ENCODE peak calls at places on chromosomes 7 and 10, in five cellular contexts. One of them, this sample, is unnamed.

GRCh38 chr10:107994621-107995274 is 830.2 kb upstream of the SORCS1 start:
- DNase-seq in uterus: no peak
- DNase-seq in cardiac muscle cell: peak; percentile 50
- DNase-seq in upper lobe of right lung: no peak
- DNase-seq in heart left ventricle: no peak
- DNase-seq in this sample: no peak

GRCh38 chr10:22244855-22245254 is 27.0 kb upstream of the EBLN1 start:
- DNase-seq in uterus: no peak
- DNase-seq in cardiac muscle cell: no peak
- DNase-seq in upper lobe of right lung: no peak
- DNase-seq in heart left ventricle: no peak
- DNase-seq in this sample: no peak

GRCh38 chr10:20885678-20886077 is 11.4 kb downstream of the NEBL start:
- DNase-seq in uterus: no peak
- DNase-seq in cardiac muscle cell: peak; percentile 16
- DNase-seq in upper lobe of right lung: no peak
- DNase-seq in heart left ventricle: no peak
- DNase-seq in this sample: no peak

GRCh38 chr10:114255227-114255626 is 16.2 kb downstream of the VWA2 start:
- DNase-seq in uterus: no peak
- DNase-seq in cardiac muscle cell: no peak
- DNase-seq in upper lobe of right lung: no peak
- DNase-seq in heart left ventricle: no peak
- DNase-seq in this sample: no peak

GRCh38 chr10:24231200-24231599 is 22.3 kb downstream of the KIAA1217 start:
- DNase-seq in uterus: no peak
- DNase-seq in cardiac muscle cell: no peak
- DNase-seq in upper lobe of right lung: no peak
- DNase-seq in heart left ventricle: no peak
- DNase-seq in this sample: no peak

GRCh38 chr10:24503627-24504320 is 219.9 kb downstream of the ARHGAP21 start:
- DNase-seq in uterus: no peak
- DNase-seq in cardiac muscle cell: peak; percentile 59
- DNase-seq in upper lobe of right lung: no peak
- DNase-seq in heart left ventricle: no peak
- DNase-seq in this sample: peak; percentile 14

GRCh38 chr7:104207348-104207730 is 474 bp downstream of the ORC5 start:
- DNase-seq in uterus: no peak
- DNase-seq in cardiac muscle cell: peak; percentile 25
- DNase-seq in upper lobe of right lung: no peak
- DNase-seq in heart left ventricle: no peak
- DNase-seq in this sample: no peak

GRCh38 chr7:77565917-77566316 is 28.8 kb downstream of the PTPN12 start:
- DNase-seq in uterus: no peak
- DNase-seq in cardiac muscle cell: peak; percentile 80
- DNase-seq in upper lobe of right lung: no peak
- DNase-seq in heart left ventricle: no peak
- DNase-seq in this sample: peak; percentile 14

GRCh38 chr10:95864906-95865813 is 42.6 kb upstream of the CC2D2B start:
- DNase-seq in uterus: peak; percentile 52
- DNase-seq in cardiac muscle cell: peak; percentile 90
- DNase-seq in upper lobe of right lung: no peak
- DNase-seq in heart left ventricle: peak; percentile 23
- DNase-seq in this sample: peak; percentile 77

GRCh38 chr10:9012312-9012711 is 957.8 kb downstream of the GATA3 start:
- DNase-seq in uterus: no peak
- DNase-seq in cardiac muscle cell: peak; percentile 48
- DNase-seq in upper lobe of right lung: no peak
- DNase-seq in heart left ventricle: no peak
- DNase-seq in this sample: no peak

GRCh38 chr10:100817268-100817839 is 72.0 kb downstream of the PAX2 start:
- DNase-seq in uterus: no peak
- DNase-seq in cardiac muscle cell: no peak
- DNase-seq in upper lobe of right lung: no peak
- DNase-seq in heart left ventricle: no peak
- DNase-seq in this sample: no peak

GRCh38 chr10:132873395-132873794 is 69.0 kb downstream of the CFAP46 start:
- DNase-seq in uterus: peak; percentile 3
- DNase-seq in cardiac muscle cell: no peak
- DNase-seq in upper lobe of right lung: peak; percentile 50
- DNase-seq in heart left ventricle: no peak
- DNase-seq in this sample: no peak

GRCh38 chr7:57867884-57868701 is 418.1 kb downstream of the ZNF716 start:
- DNase-seq in uterus: no peak
- DNase-seq in cardiac muscle cell: peak; percentile 14
- DNase-seq in upper lobe of right lung: no peak
- DNase-seq in heart left ventricle: no peak
- DNase-seq in this sample: no peak

GRCh38 chr7:47344171-47344955 is 237.5 kb downstream of the TNS3 start:
- DNase-seq in uterus: no peak
- DNase-seq in cardiac muscle cell: no peak
- DNase-seq in upper lobe of right lung: no peak
- DNase-seq in heart left ventricle: no peak
- DNase-seq in this sample: no peak

GRCh38 chr7:65453631-65454030 is 80.0 kb downstream of the ZNF92 start:
- DNase-seq in uterus: no peak
- DNase-seq in cardiac muscle cell: no peak
- DNase-seq in upper lobe of right lung: no peak
- DNase-seq in heart left ventricle: no peak
- DNase-seq in this sample: no peak

GRCh38 chr10:83212632-83213349 is 926.5 kb upstream of the GHITM start:
- DNase-seq in uterus: no peak
- DNase-seq in cardiac muscle cell: peak; percentile 7
- DNase-seq in upper lobe of right lung: no peak
- DNase-seq in heart left ventricle: no peak
- DNase-seq in this sample: no peak

GRCh38 chr7:157864911-157865310 is 528.1 kb downstream of the DNAJB6 start:
- DNase-seq in uterus: no peak
- DNase-seq in cardiac muscle cell: no peak
- DNase-seq in upper lobe of right lung: no peak
- DNase-seq in heart left ventricle: no peak
- DNase-seq in this sample: no peak

GRCh38 chr7:159118623-159119022 is 26.0 kb downstream of the VIPR2 start:
- DNase-seq in uterus: no peak
- DNase-seq in cardiac muscle cell: no peak
- DNase-seq in upper lobe of right lung: peak; percentile 31
- DNase-seq in heart left ventricle: no peak
- DNase-seq in this sample: no peak

GRCh38 chr7:34039033-34039432 is 133.7 kb downstream of the BMPER start:
- DNase-seq in uterus: no peak
- DNase-seq in cardiac muscle cell: peak; percentile 25
- DNase-seq in upper lobe of right lung: no peak
- DNase-seq in heart left ventricle: no peak
- DNase-seq in this sample: no peak

GRCh38 chr7:153010416-153010815 is 250.9 kb downstream of the ACTR3B start:
- DNase-seq in uterus: no peak
- DNase-seq in cardiac muscle cell: no peak
- DNase-seq in upper lobe of right lung: no peak
- DNase-seq in heart left ventricle: no peak
- DNase-seq in this sample: no peak

DNA sequence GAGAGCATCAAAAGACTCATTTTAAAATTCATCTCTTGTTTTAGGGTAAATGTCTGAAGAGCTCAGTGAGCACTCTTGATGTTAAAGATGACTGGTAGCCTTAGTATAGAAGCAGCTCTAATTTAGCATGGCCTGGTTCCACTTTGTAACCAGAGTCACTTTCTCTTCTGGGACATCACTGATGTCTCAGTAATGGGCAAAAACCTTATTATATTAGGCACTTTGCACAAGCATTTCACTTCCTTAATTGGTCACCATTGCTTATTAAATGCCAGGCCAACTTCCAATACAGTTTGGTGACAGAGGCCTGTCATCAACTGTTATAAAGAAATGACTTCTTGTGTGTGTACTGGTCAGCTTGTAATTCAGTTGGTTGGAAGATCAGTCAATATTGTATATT is 53.0 kb downstream of the STEAP1B start:
- DNase-seq in uterus: no peak
- DNase-seq in cardiac muscle cell: no peak
- DNase-seq in upper lobe of right lung: no peak
- DNase-seq in heart left ventricle: no peak
- DNase-seq in this sample: no peak
- TF ChIP-seq CTCF in uterus: no peak
- TF ChIP-seq CTCF in cardiac muscle cell: no peak
- TF ChIP-seq CTCF in upper lobe of right lung: no peak
- TF ChIP-seq CTCF in heart left ventricle: no peak
- TF ChIP-seq CTCF in this sample: no peak

GRCh38 chr7:51017576-51018535 is 235.2 kb upstream of the GRB10 start:
- DNase-seq in uterus: no peak
- DNase-seq in cardiac muscle cell: no peak
- DNase-seq in upper lobe of right lung: peak; percentile 29
- DNase-seq in heart left ventricle: no peak
- DNase-seq in this sample: no peak

GRCh38 chr7:51020944-51021343 is 238.2 kb upstream of the GRB10 start:
- DNase-seq in uterus: no peak
- DNase-seq in cardiac muscle cell: no peak
- DNase-seq in upper lobe of right lung: no peak
- DNase-seq in heart left ventricle: no peak
- DNase-seq in this sample: no peak

GRCh38 chr7:51021906-51022570 is 239.3 kb upstream of the GRB10 start:
- DNase-seq in uterus: no peak
- DNase-seq in cardiac muscle cell: peak; percentile 24
- DNase-seq in upper lobe of right lung: peak; percentile 28
- DNase-seq in heart left ventricle: no peak
- DNase-seq in this sample: peak; percentile 75

GRCh38 chr7:51019231-51019844 is 236.6 kb upstream of the GRB10 start:
- DNase-seq in uterus: no peak
- DNase-seq in cardiac muscle cell: peak; percentile 89
- DNase-seq in upper lobe of right lung: no peak
- DNase-seq in heart left ventricle: no peak
- DNase-seq in this sample: peak; percentile 87

GRCh38 chr7:51019891-51020855 is 237.5 kb upstream of the GRB10 start:
- DNase-seq in uterus: no peak
- DNase-seq in cardiac muscle cell: no peak
- DNase-seq in upper lobe of right lung: peak; percentile 30
- DNase-seq in heart left ventricle: no peak
- DNase-seq in this sample: no peak
- H3K27ac ChIP-seq in uterus: no peak overlapping the region
- H3K27ac ChIP-seq in cardiac muscle cell: no peak overlapping the region
- H3K27ac ChIP-seq in upper lobe of right lung: no peak overlapping the region
- H3K27ac ChIP-seq in heart left ventricle: no peak overlapping the region
- H3K27ac ChIP-seq in this sample: peak overlapping the region; percentile 64

GRCh38 chr10:810351-810846 is 120.9 kb upstream of the DIP2C start:
- DNase-seq in uterus: no peak
- DNase-seq in cardiac muscle cell: peak; percentile 61
- DNase-seq in upper lobe of right lung: no peak
- DNase-seq in heart left ventricle: no peak
- DNase-seq in this sample: no peak
- TF ChIP-seq CTCF in uterus: peak; percentile 4
- TF ChIP-seq CTCF in cardiac muscle cell: peak; percentile 51
- TF ChIP-seq CTCF in upper lobe of right lung: peak; percentile 23
- TF ChIP-seq CTCF in heart left ventricle: peak; percentile 43
- TF ChIP-seq CTCF in this sample: peak; percentile 58

GRCh38 chr7:44307905-44308740 is 17.3 kb downstream of the CAMK2B start:
- DNase-seq in uterus: no peak
- DNase-seq in cardiac muscle cell: no peak
- DNase-seq in upper lobe of right lung: peak; percentile 46
- DNase-seq in heart left ventricle: no peak
- DNase-seq in this sample: no peak
- H3K27ac ChIP-seq in uterus: no peak overlapping the region
- H3K27ac ChIP-seq in cardiac muscle cell: no peak overlapping the region
- H3K27ac ChIP-seq in upper lobe of right lung: no peak overlapping the region
- H3K27ac ChIP-seq in heart left ventricle: peak overlapping the region; percentile 68
- H3K27ac ChIP-seq in this sample: no peak overlapping the region

DNA sequence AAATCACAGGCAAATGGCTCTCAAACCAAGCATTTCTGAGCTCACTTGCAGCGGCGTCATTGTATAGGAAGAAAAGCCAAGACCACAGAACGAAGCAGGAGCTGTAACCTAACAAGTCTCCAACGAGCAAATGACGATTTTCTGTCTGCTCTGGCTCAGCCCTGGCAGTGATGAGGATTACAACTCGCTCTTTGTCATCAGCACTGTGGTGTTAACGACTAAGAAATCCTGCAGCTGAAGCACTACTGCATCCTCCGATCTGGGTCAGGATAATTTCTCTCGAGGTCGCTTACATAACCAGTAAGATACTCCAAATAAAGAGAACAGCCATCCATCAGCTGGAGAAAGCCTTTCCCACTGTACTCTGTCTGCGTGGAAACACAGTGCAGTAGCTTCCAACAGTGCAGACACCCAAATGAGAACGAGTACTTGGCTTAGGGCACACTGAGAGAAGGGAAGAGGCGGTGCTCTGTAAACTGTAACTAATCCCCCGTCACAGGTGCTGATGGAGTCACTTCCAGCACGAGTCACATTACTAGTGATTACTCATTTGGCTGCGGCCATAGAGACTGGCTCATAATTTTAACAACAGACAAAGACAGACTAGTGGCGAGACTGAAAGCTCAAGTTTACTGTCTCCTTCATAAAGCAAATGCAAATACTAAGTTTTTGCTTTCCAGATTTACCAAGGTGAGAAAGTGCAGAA is 135.8 kb downstream of the NRBF2 start:
- DNase-seq in uterus: peak; percentile 92
- DNase-seq in cardiac muscle cell: peak; percentile 96
- DNase-seq in upper lobe of right lung: no peak
- DNase-seq in heart left ventricle: peak; percentile 88
- DNase-seq in this sample: peak; percentile 98
- TF ChIP-seq CTCF in uterus: peak; percentile 34
- TF ChIP-seq CTCF in cardiac muscle cell: peak; percentile 27
- TF ChIP-seq CTCF in upper lobe of right lung: peak; percentile 21
- TF ChIP-seq CTCF in heart left ventricle: peak; percentile 35
- TF ChIP-seq CTCF in this sample: peak; percentile 33

This sample was measured in brain microvascular endothelial cell.